ENCODE peak calls at places on chromosome 10, in eight cellular contexts. V, X, B, J, N, Y, W and P are unnamed samples. For H3K4me1, the result is how much of the 10 kb centered on the place peaks cover.

GRCh38 chr10:69449841-69450240 is 1.4 kb upstream of the TSPAN15 start:
- DNase-seq in V (peak), X (peak), B (peak), J (no peak), N (peak), Y (no peak), W (peak), P (peak)

GRCh38 chr10:93481931-93482834 is at the start of gene MYOF:
- DNase-seq in V (peak), X (peak), B (peak), J (no peak), N (peak), Y (peak), W (peak), P (peak)

GRCh38 chr10:79007037-79007842 is 61.5 kb upstream of the ZMIZ1 start:
- DNase-seq in V (no peak), X (no peak), B (peak), J (no peak), N (peak), Y (peak), W (no peak), P (no peak)

GRCh38 chr10:3783721-3784432 is 1.1 kb downstream of the KLF6 start:
- DNase-seq in V (peak), X (peak), B (peak), J (no peak), N (peak), Y (peak), W (peak), P (peak)

GRCh38 chr10:31683682-31684081 is 244.9 kb downstream of the ARHGAP12 start:
- DNase-seq in V (no peak), X (no peak), B (no peak), J (no peak), N (no peak), Y (no peak), W (peak), P (no peak)

GRCh38 chr10:84685047-84685660 is 356.8 kb downstream of the CCSER2 start:
- DNase-seq in V (no peak), X (no peak), B (no peak), J (no peak), N (no peak), Y (no peak), W (no peak), P (no peak)

GRCh38 chr10:130018253-130018652 is 54.2 kb upstream of the EBF3 start:
- DNase-seq in V (no peak), X (no peak), B (no peak), J (no peak), N (peak), Y (no peak), W (no peak), P (no peak)

GRCh38 chr10:119461380-119461779 is 81.1 kb downstream of the RGS10 start:
- DNase-seq in V (peak), X (peak), B (no peak), J (no peak), N (no peak), Y (no peak), W (no peak), P (no peak)

GRCh38 chr10:130401860-130402765 is 265.9 kb downstream of the GLRX3 start:
- DNase-seq in V (no peak), X (no peak), B (no peak), J (no peak), N (no peak), Y (no peak), W (no peak), P (no peak)

GRCh38 chr10:20888620-20889337 is 8.3 kb downstream of the NEBL start:
- DNase-seq in V (no peak), X (no peak), B (peak), J (no peak), N (peak), Y (no peak), W (peak), P (no peak)

GRCh38 chr10:5895804-5896203 is 5.8 kb downstream of the FBH1 start:
- DNase-seq in V (peak), X (no peak), B (no peak), J (no peak), N (no peak), Y (no peak), W (peak), P (no peak)

GRCh38 chr10:1874533-1874932 is 137.2 kb upstream of the ADARB2 start:
- DNase-seq in V (no peak), X (no peak), B (no peak), J (no peak), N (no peak), Y (no peak), W (no peak), P (no peak)

GRCh38 chr10:79084012-79084971 is 15.5 kb downstream of the ZMIZ1 start:
- DNase-seq in V (peak), X (peak), B (peak), J (peak), N (peak), Y (peak), W (peak), P (no peak)

GRCh38 chr10:76946268-76946667 is 691.3 kb downstream of the KCNMA1 start:
- DNase-seq in V (no peak), X (no peak), B (peak), J (no peak), N (peak), Y (no peak), W (no peak), P (no peak)

GRCh38 chr10:36779238-36779846 is 346.1 kb upstream of the ANKRD30A start:
- DNase-seq in V (no peak), X (no peak), B (peak), J (no peak), N (peak), Y (no peak), W (no peak), P (peak)

GRCh38 chr10:71945819-71946474 is 18.2 kb upstream of the CHST3 start:
- DNase-seq in V (no peak), X (no peak), B (peak), J (no peak), N (no peak), Y (no peak), W (peak), P (no peak)

GRCh38 chr10:71728218-71728737 is 8.7 kb upstream of the C10orf105 start:
- DNase-seq in V (no peak), X (no peak), B (no peak), J (no peak), N (no peak), Y (no peak), W (peak), P (peak)

GRCh38 chr10:44393051-44393630 is 8.2 kb upstream of the CXCL12 start:
- DNase-seq in V (no peak), X (no peak), B (no peak), J (no peak), N (no peak), Y (no peak), W (no peak), P (no peak)

GRCh38 chr10:14004536-14004935 is 326.2 kb downstream of the FRMD4A start:
- DNase-seq in V (no peak), X (no peak), B (no peak), J (no peak), N (no peak), Y (no peak), W (no peak), P (no peak)

GRCh38 chr10:103284170-103284569 is 7.2 kb downstream of the INA start:
- DNase-seq in V (no peak), X (no peak), B (peak), J (no peak), N (peak), Y (no peak), W (no peak), P (no peak)

GRCh38 chr10:122507661-122508060 is 46.3 kb downstream of the HTRA1 start:
- DNase-seq in V (no peak), X (no peak), B (no peak), J (no peak), N (peak), Y (no peak), W (no peak), P (no peak)

GRCh38 chr10:68871731-68872342 is 29.3 kb upstream of the DDX50 start:
- DNase-seq in V (no peak), X (no peak), B (peak), J (no peak), N (peak), Y (no peak), W (no peak), P (peak)

GRCh38 chr10:93715345-93715744 is 13.0 kb upstream of the FRA10AC1 start:
- DNase-seq in V (no peak), X (no peak), B (no peak), J (no peak), N (no peak), Y (no peak), W (no peak), P (no peak)

GRCh38 chr10:74681917-74682627 is 144.3 kb upstream of the KAT6B start:
- DNase-seq in V (no peak), X (no peak), B (peak), J (no peak), N (peak), Y (no peak), W (no peak), P (no peak)

GRCh38 chr10:133257489-133258065 is 19.1 kb downstream of the ADAM8 start:
- DNase-seq in V (peak), X (peak), B (peak), J (no peak), N (peak), Y (peak), W (no peak), P (peak)
- TF ChIP-seq CTCF in V (peak), X (no peak), B (no peak), J (peak), N (peak), Y (peak), W (peak), P (peak)

DNA sequence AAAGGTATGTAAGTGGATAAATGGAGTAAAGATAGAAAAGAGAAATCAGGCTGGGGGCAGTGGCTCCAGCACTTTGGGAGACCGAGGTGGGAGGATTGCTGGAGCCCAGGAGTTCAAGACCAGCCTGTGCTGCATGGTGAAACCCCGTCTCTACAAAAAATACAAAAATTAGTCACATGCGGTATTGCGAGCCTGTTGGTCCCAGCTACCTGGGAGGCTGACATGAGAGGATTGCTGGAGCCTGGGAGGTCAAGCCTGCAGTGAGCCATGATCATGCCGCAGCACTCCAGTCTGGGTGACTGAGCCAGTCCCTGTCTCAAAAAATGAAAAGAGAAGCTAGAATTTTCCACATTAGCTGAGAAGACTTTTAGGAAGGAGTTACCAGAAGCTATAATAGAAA is 14.8 kb downstream of the LCOR start:
- DNase-seq in V (no peak), X (no peak), B (no peak), J (no peak), N (no peak), Y (no peak), W (no peak), P (no peak)
- H3K4me1 ChIP-seq in V (half or more), X (under half), B (under half), J (half or more), N (under half), Y (under half), W (under half), P (under half)

GRCh38 chr10:51915031-51915542 is 215.7 kb upstream of the CSTF2T start:
- DNase-seq in V (no peak), X (no peak), B (no peak), J (no peak), N (peak), Y (no peak), W (no peak), P (peak)
- H3K4me3 ChIP-seq in V (no peak), X (no peak), B (no peak), J (no peak), N (no peak), Y (no peak), W (no peak), P (no peak)

GRCh38 chr10:82968533-82968932 is 1093.5 kb downstream of the NRG3 start:
- DNase-seq in V (no peak), X (no peak), B (no peak), J (no peak), N (no peak), Y (no peak), W (no peak), P (no peak)

GRCh38 chr10:82966130-82966529 is 1091.1 kb downstream of the NRG3 start:
- DNase-seq in V (no peak), X (no peak), B (no peak), J (no peak), N (no peak), Y (no peak), W (no peak), P (no peak)

DNA sequence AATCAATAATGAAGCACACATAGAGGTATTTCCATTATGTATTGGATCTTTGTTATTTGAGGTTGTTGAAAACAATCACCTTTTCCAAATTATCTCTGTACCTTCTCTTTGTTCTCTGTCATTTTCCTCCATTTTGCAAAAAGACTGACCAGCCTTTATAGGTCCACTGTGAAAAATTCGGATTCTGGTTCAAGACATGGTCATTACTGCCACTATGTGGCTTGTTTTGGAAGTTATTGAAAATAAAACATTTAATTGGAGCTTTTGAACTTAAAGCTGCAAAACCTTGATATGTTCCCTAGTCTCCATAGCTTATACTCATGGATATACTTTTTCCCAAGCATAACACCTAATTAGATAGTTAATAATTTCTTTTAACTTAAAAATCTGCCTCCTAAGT is 1094.4 kb downstream of the NRG3 start:
- DNase-seq in V (no peak), X (no peak), B (peak), J (no peak), N (peak), Y (no peak), W (peak), P (no peak)
- TF ChIP-seq CTCF in V (peak), X (peak), B (no peak), J (no peak), N (peak), Y (peak), W (peak), P (peak)

DNA sequence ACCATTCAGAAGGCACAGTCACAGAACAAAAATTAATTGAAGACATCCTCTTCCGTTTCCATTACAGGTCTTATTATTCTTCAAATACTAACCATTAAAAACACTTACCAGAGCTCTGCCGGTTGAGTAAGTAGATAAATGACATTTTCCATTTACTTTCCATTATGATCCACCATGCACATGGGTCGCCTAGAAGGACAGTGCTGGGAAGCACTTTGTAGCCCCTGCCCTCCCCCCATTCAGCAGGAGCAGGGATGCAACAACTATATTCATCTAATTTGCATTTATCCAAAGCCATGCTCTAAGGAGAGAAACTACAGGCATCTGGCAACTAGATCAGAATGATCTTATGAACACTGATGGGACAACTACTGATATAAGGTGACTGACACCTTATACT is 76.8 kb upstream of the AFAP1L2 start:
- DNase-seq in V (no peak), X (no peak), B (no peak), J (no peak), N (no peak), Y (no peak), W (no peak), P (peak)
- H3K4me1 ChIP-seq in V (under half), X (under half), B (under half), J (under half), N (half or more), Y (under half), W (under half), P (under half)